ENCODE peak calls at places on chromosomes 5 and 9, in ten cellular contexts. R is fibroblast of the conjunctiva; A is lower leg skin; W is NCI-H2029; G is effector memory CD4-positive, alpha-beta T cell; K is hippocampal formation; F is left lung; S is MV-4-11; V is neural crest cell; L is T-helper 1 cell. Y is an unnamed sample.
A peak's percentile ranks its signal among the peaks of the same experiment; 100 is the strongest.

GRCh38 chr5:23419115-23419514 is 88.3 kb upstream of the PRDM9 start:
- DNase-seq in G (no peak), R (no peak), V (no peak), W (no peak), S (no peak), F (no peak), L (no peak), A (no peak), K (no peak), Y (peak; percentile 61)

GRCh38 chr9:109448223-109448622 is 49.9 kb downstream of the PTPN3 start:
- DNase-seq in L (no peak), S (no peak), R (peak; percentile 9), K (no peak), G (no peak), V (no peak), W (no peak), F (no peak), A (no peak), Y (no peak)

GRCh38 chr9:108813951-108814601 is 41.7 kb downstream of the ACTL7B start:
- DNase-seq in L (no peak), W (peak; percentile 78), K (peak; percentile 33), S (peak; percentile 61), F (no peak), R (peak; percentile 13), V (no peak), A (no peak), G (no peak), Y (no peak)

GRCh38 chr9:112000743-112001142 is 104.1 kb downstream of the UGCG start:
- DNase-seq in L (no peak), A (no peak), K (no peak), G (no peak), W (no peak), S (no peak), V (no peak), R (no peak), F (no peak), Y (no peak)

GRCh38 chr5:132265336-132266030 is 8.0 kb downstream of the PDLIM4 start:
- DNase-seq in S (no peak), A (peak; percentile 89), L (no peak), V (no peak), G (no peak), R (peak; percentile 89), K (no peak), W (no peak), F (peak; percentile 56), Y (no peak)

GRCh38 chr9:126361810-126362238 is 35.2 kb downstream of the MVB12B start:
- DNase-seq in F (no peak), W (no peak), K (no peak), L (no peak), V (no peak), G (no peak), S (peak; percentile 11), A (no peak), R (no peak), Y (no peak)

GRCh38 chr5:220008-220407 is 1.9 kb downstream of the SDHA start:
- DNase-seq in S (no peak), K (no peak), W (no peak), R (no peak), L (no peak), G (no peak), A (no peak), V (no peak), F (no peak), Y (no peak)

GRCh38 chr9:115276621-115277020 is 158.7 kb upstream of the TNC start:
- DNase-seq in A (no peak), K (no peak), R (no peak), L (no peak), F (no peak), S (no peak), G (no peak), V (no peak), W (no peak), Y (no peak)

GRCh38 chr9:84285381-84285780 is 55.2 kb downstream of the SLC28A3 start:
- DNase-seq in A (no peak), K (no peak), R (no peak), W (no peak), V (no peak), F (no peak), L (no peak), G (no peak), S (no peak), Y (no peak)

GRCh38 chr5:93092349-93093105 is 488.5 kb downstream of the NR2F1-AS1 start:
- DNase-seq in S (no peak), F (no peak), G (no peak), R (peak; percentile 23), L (no peak), A (no peak), W (no peak), V (no peak), K (peak; percentile 38), Y (no peak)

GRCh38 chr5:128470663-128471062 is 67.4 kb downstream of the FBN2 start:
- DNase-seq in G (no peak), A (no peak), R (no peak), F (no peak), V (no peak), L (no peak), K (no peak), W (no peak), S (no peak), Y (no peak)

GRCh38 chr9:34493972-34494535 is 28.7 kb downstream of the ENHO start:
- DNase-seq in A (peak; percentile 82), W (no peak), R (no peak), V (peak; percentile 63), G (no peak), S (peak; percentile 55), K (no peak), L (peak; percentile 22), F (peak; percentile 40), Y (no peak)

GRCh38 chr9:122786338-122786737 is 2.4 kb upstream of the OR5C1 start:
- DNase-seq in A (no peak), G (no peak), L (no peak), R (no peak), V (no peak), W (no peak), K (no peak), S (no peak), F (no peak), Y (no peak)

GRCh38 chr9:113574381-113575262 is 111.1 kb downstream of the RGS3 start:
- DNase-seq in K (no peak), V (no peak), A (peak; percentile 86), W (no peak), L (no peak), G (no peak), F (peak; percentile 21), S (no peak), R (no peak), Y (no peak)